ENCODE peak calls at places on chromosomes 2 and 18, in six cellular contexts. S is uterus, G is H7, C is Panc1, I is astrocyte, Q is tibial nerve. W is an unnamed sample.

GRCh38 chr2:20516646-20517341 is 69.9 kb downstream of the RHOB start:
- DNase-seq in S (no peak), C (no peak), I (peak; percentile 26), G (peak; percentile 19), Q (no peak), W (no peak)

GRCh38 chr2:60641866-60642788 is 88.7 kb upstream of the BCL11A start:
- DNase-seq in I (peak; percentile 23), C (peak; percentile 12), G (peak; percentile 42), S (no peak), Q (no peak), W (no peak)

GRCh38 chr18:14919666-14920065 is 171.7 kb downstream of the ANKRD30B start:
- DNase-seq in Q (no peak), C (no peak), S (no peak), G (no peak), I (no peak), W (no peak)

GRCh38 chr18:29361843-29362242 is 1184.9 kb upstream of the CDH2 start:
- DNase-seq in S (no peak), Q (no peak), G (peak; percentile 4), I (no peak), C (no peak), W (no peak)

GRCh38 chr2:174901075-174901474 is 104.1 kb downstream of the CHN1 start:
- DNase-seq in G (no peak), S (no peak), Q (no peak), C (no peak), I (no peak), W (peak; percentile 60)

GRCh38 chr18:63741769-63742168 is 33.4 kb upstream of the SERPINB7 start:
- DNase-seq in G (no peak), Q (no peak), S (no peak), I (no peak), C (no peak), W (no peak)

GRCh38 chr18:74652392-74652988 is 54.8 kb downstream of the ZNF407 start:
- DNase-seq in Q (no peak), S (no peak), G (no peak), I (peak; percentile 18), C (peak; percentile 33), W (no peak)

GRCh38 chr2:205733082-205733481 is 50.8 kb downstream of the NRP2 start:
- DNase-seq in G (no peak), Q (no peak), C (no peak), S (no peak), I (no peak), W (no peak)

GRCh38 chr2:181070119-181070833 is 89.9 kb downstream of the UBE2E3 start:
- DNase-seq in S (no peak), G (no peak), Q (no peak), C (no peak), I (peak; percentile 70), W (no peak)

GRCh38 chr2:180723712-180724111 is 256.7 kb upstream of the UBE2E3 start:
- DNase-seq in Q (no peak), C (no peak), I (no peak), G (no peak), S (no peak), W (no peak)

GRCh38 chr18:79797518-79798345 is at the start of gene KCNG2:
- DNase-seq in Q (no peak), C (no peak), S (no peak), I (no peak), G (peak; percentile 95), W (no peak)
- H3K27me3 ChIP-seq in Q (no peaks in the 10 kb centered on the region), C (peaks cover 7% of the 10 kb centered on the region), S (peaks cover 22% of the 10 kb centered on the region), I (peaks cover 26% of the 10 kb centered on the region), G (peaks cover 37% of the 10 kb centered on the region), W (no peaks in the 10 kb centered on the region)

DNA sequence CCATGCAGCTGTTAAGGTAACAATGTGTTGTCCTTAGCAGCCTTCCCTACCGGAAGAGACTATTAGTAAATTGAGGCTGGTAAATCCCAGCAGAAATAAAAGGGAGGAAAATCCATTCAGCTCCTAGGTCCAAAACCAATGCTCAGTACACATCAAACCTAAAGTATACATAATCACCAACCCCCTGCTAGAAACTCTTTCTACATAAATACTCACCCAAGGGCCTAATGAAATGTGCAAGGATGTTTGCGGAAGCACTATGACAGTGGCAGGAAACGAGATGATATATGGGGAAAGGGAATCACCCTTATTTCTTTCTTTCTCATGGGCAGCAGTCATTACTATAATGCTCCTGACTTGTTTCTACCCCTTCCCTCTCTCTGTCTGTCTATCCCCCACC is 1.3 kb upstream of the SCTR start:
- DNase-seq in S (no peak), G (no peak), I (no peak), C (no peak), Q (no peak), W (no peak)
- H3K27me3 ChIP-seq in S (peaks cover 5% of the 10 kb centered on the region), G (peaks cover 33% of the 10 kb centered on the region), I (peaks cover 35% of the 10 kb centered on the region), C (peaks cover 19% of the 10 kb centered on the region), Q (no peaks in the 10 kb centered on the region), W (no peaks in the 10 kb centered on the region)

GRCh38 chr2:44805836-44806235 is 135.7 kb upstream of the SIX3 start:
- DNase-seq in Q (no peak), C (no peak), S (no peak), G (peak; percentile 57), I (no peak), W (no peak)
- H3K27me3 ChIP-seq in Q (no peaks in the 10 kb centered on the region), C (peaks cover 41% of the 10 kb centered on the region), S (peaks cover 66% of the 10 kb centered on the region), G (peaks cover 44% of the 10 kb centered on the region), I (peaks cover 90% of the 10 kb centered on the region), W (peaks cover 34% of the 10 kb centered on the region)

DNA sequence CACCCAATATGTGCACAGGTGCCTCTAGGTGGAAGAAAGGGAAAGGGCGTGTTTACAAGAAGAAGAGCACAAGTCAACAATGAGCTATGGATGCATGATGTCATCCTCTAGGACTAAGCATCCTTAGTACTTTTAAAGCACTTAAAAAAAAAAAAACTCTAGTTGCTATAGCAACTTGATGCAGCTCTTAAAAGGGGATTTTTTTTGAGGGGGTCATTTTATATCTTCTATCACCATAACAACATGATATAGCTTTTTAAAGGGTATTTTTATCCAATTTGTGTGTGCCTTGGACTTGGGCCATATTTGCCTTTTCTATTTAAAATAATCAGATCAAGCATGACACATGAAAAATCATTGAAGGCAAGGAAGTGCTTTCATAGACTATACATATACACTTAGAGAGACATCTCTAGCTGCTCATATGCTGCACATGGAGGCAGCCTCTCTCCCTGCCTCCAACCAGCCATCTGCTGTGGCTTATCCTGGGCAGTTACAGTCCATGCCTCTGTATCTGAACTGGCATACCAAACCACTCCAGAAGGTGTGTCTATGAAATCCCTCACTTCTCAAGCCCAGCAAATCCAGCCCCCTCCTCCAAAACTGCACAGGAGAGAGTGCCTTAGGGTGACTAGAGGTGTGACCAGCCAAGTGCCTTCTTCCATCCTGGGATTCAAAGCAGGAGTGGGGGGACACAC is 165.4 kb downstream of the MSH2 start:
- DNase-seq in S (no peak), I (no peak), Q (no peak), G (no peak), C (no peak), W (no peak)
- H3K27me3 ChIP-seq in S (peaks cover 29% of the 10 kb centered on the region), I (peaks cover 70% of the 10 kb centered on the region), Q (no peaks in the 10 kb centered on the region), G (peaks cover 43% of the 10 kb centered on the region), C (peaks cover 48% of the 10 kb centered on the region), W (peaks cover 15% of the 10 kb centered on the region)

DNA sequence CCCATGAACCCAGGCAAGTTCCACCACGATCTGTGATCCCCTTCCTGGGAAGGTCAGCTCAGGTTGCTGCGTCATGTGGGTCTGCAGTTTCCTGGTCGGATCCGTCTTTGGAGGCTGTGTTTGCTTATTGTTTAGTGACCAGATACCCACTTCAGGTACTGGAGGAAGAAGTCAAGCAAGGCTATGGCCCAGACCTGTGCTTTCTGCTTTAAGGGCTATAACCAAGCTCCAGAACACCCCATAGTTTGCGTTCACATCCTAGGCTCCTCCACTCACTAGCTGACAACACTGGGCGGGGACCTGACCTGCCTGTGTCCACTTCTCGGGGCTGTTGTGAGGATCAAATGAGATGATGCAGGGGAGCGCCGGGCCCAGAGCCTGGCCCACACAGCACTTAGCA is 44.0 kb downstream of the MAL start:
- DNase-seq in I (no peak), Q (no peak), S (no peak), G (peak; percentile 10), C (no peak), W (peak; percentile 50)
- H3K27me3 ChIP-seq in I (peaks cover under 1% of the 10 kb centered on the region), Q (no peaks in the 10 kb centered on the region), S (no peaks in the 10 kb centered on the region), G (no peaks in the 10 kb centered on the region), C (peaks cover 7% of the 10 kb centered on the region), W (no peaks in the 10 kb centered on the region)

DNA sequence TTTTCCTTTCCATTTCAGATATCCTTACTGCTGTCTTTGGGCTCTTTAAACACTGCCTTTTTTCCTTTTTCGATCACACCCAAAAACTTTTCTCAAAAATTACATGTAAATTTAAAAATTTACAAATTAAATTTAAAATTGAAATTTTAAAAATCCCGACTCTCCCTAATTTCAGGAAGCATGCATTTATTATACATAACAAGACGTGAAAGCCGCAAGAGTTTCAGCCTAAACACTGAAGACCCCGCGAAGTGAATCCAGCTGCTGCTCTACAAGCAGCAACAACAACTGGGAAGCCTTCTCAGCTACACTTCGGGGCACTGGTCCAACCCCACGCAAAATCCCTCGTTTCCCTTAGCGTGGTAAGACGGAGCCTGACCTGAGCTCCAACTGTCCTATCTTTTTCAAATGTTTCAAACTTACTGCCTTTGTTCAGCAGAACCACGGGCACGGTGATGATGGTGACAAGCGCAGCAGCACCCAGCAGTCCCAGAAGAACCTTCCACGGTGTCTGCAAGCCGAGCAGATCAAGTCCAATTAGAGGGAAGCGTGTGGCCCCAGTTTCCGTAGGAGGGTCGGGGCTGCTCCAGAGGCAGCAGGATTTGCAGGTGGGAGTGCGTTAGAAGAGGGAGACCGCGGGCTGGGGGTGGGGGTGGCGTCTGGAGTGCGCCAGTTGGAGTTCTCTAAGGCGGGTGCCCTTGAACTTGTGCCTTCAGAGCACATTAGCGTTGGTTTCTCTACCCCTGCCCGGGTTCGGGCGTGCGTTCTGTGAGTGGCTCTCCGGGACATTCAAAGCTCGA is 839 bp downstream of the DPP4 start:
- DNase-seq in S (no peak), G (no peak), Q (no peak), C (no peak), I (no peak), W (no peak)
- H3K27me3 ChIP-seq in S (no peaks in the 10 kb centered on the region), G (peaks cover 17% of the 10 kb centered on the region), Q (no peaks in the 10 kb centered on the region), C (peaks cover 14% of the 10 kb centered on the region), I (no peaks in the 10 kb centered on the region), W (peaks cover 6% of the 10 kb centered on the region)

GRCh38 chr2:96323849-96324248 is 1.3 kb upstream of the ITPRIPL1 start:
- DNase-seq in I (no peak), G (no peak), C (no peak), S (no peak), Q (no peak), W (no peak)
- H3K27me3 ChIP-seq in I (peaks cover 15% of the 10 kb centered on the region), G (peaks cover 54% of the 10 kb centered on the region), C (no peaks in the 10 kb centered on the region), S (peaks cover 15% of the 10 kb centered on the region), Q (no peaks in the 10 kb centered on the region), W (no peaks in the 10 kb centered on the region)

GRCh38 chr18:57088883-57089282 is 58.0 kb upstream of the BOD1L2 start:
- DNase-seq in I (no peak), G (no peak), Q (no peak), C (no peak), S (no peak), W (no peak)
- H3K27me3 ChIP-seq in I (no peaks in the 10 kb centered on the region), G (no peaks in the 10 kb centered on the region), Q (no peaks in the 10 kb centered on the region), C (no peaks in the 10 kb centered on the region), S (no peaks in the 10 kb centered on the region), W (no peaks in the 10 kb centered on the region)

W was measured in right atrium auricular region.